ENCODE peak calls at places on chromosomes 5 and 9, in six cellular contexts. S is CD8-positive, alpha-beta T cell; R is neural crest cell; X is pulmonary artery endothelial cell; M is endothelial cell; B is hypothalamus. A is an unnamed sample.

GRCh38 chr9:115938479-115938878 is 215.1 kb upstream of the PAPPA start:
- DNase-seq in X (no peak), R (no peak), B (no peak), M (no peak), S (no peak), A (no peak)

GRCh38 chr9:110427497-110428104 is 89.9 kb upstream of the TXNDC8 start:
- DNase-seq in B (no peak), X (no peak), R (peak), M (peak), S (no peak), A (peak)

GRCh38 chr5:54626407-54626806 is 108.8 kb downstream of the SNX18 start:
- DNase-seq in M (no peak), X (no peak), R (no peak), S (no peak), B (no peak), A (no peak)

GRCh38 chr9:131657890-131658752 is 81.8 kb downstream of the RAPGEF1 start:
- DNase-seq in M (no peak), R (no peak), X (peak), B (no peak), S (no peak), A (no peak)

GRCh38 chr9:10366171-10366779 is 246.5 kb downstream of the PTPRD start:
- DNase-seq in M (peak), S (no peak), B (no peak), X (no peak), R (peak), A (peak)

GRCh38 chr9:131610231-131610761 is 65.0 kb downstream of the PRRT1B start:
- DNase-seq in B (no peak), S (no peak), M (no peak), R (no peak), X (no peak), A (no peak)

GRCh38 chr5:65886387-65886786 is 40.0 kb upstream of the ERBIN start:
- DNase-seq in X (no peak), M (no peak), B (no peak), S (no peak), R (no peak), A (no peak)

GRCh38 chr5:59661939-59662615 is 231.4 kb downstream of the PDE4D start:
- DNase-seq in S (no peak), M (no peak), X (peak), R (no peak), B (no peak), A (no peak)

GRCh38 chr9:1005043-1005667 is 28.7 kb downstream of the DMRT3 start:
- DNase-seq in R (peak), B (no peak), X (peak), S (no peak), M (peak), A (no peak)

GRCh38 chr5:6548752-6549151 is 84.1 kb downstream of the NSUN2 start:
- DNase-seq in S (no peak), R (no peak), B (no peak), M (no peak), X (no peak), A (no peak)

GRCh38 chr5:36915653-36916052 is 39.1 kb downstream of the NIPBL start:
- DNase-seq in X (no peak), M (no peak), R (no peak), B (no peak), S (no peak), A (no peak)

GRCh38 chr5:172959824-172960799 is 888 bp downstream of the RPL26L1 start:
- DNase-seq in R (no peak), X (no peak), M (no peak), B (no peak), S (no peak), A (no peak)

GRCh38 chr9:132404228-132404881 is 2.3 kb downstream of the TTF1 start:
- DNase-seq in M (no peak), R (no peak), B (no peak), X (peak), S (no peak), A (no peak)

GRCh38 chr5:147688965-147689364 is 93.6 kb downstream of the JAKMIP2 start:
- DNase-seq in M (no peak), R (no peak), X (no peak), B (no peak), S (no peak), A (no peak)

GRCh38 chr5:89087128-89087527 is 204.1 kb upstream of the MEF2C start:
- DNase-seq in M (no peak), S (no peak), X (no peak), R (no peak), B (no peak), A (no peak)

GRCh38 chr5:104172976-104173375 is 610.4 kb upstream of the NUDT12 start:
- DNase-seq in S (no peak), X (no peak), R (no peak), M (no peak), B (no peak), A (no peak)

GRCh38 chr5:88172847-88173758 is 95.5 kb downstream of the TMEM161B start:
- DNase-seq in R (no peak), S (no peak), B (no peak), M (no peak), X (no peak), A (peak)

A was measured in ecto neural progenitor cell.